ENCODE peak calls at places on chromosomes 1 and 21, in five cellular contexts. C, I, G, J and E are unnamed samples.

GRCh38 chr1:198676253-198676652 is 37.4 kb downstream of the PTPRC start:
- DNase-seq in C (no peak), I (no peak), G (no peak), J (no peak), E (no peak)

GRCh38 chr21:15692711-15693110 is 37.1 kb upstream of the USP25 start:
- DNase-seq in C (no peak), I (no peak), G (no peak), J (no peak), E (no peak)

GRCh38 chr1:28537457-28538199 is 15.3 kb upstream of the TRNAU1AP start:
- DNase-seq in C (no peak), I (no peak), G (no peak), J (no peak), E (no peak)

GRCh38 chr1:233025156-233025555 is 74.7 kb downstream of the NTPCR start:
- DNase-seq in C (no peak), I (no peak), G (no peak), J (no peak), E (no peak)

GRCh38 chr1:119787776-119788175 is 19.1 kb upstream of the HMGCS2 start:
- DNase-seq in C (no peak), I (no peak), G (no peak), J (no peak), E (no peak)

GRCh38 chr1:246110343-246111219 is 396.5 kb downstream of the SMYD3 start:
- DNase-seq in C (no peak), I (no peak), G (no peak), J (no peak), E (no peak)

GRCh38 chr1:233294991-233295774 is at the start of gene PCNX2:
- DNase-seq in C (peak), I (no peak), G (no peak), J (no peak), E (peak)

GRCh38 chr1:31880957-31881697 is 57.0 kb downstream of the PTP4A2 start:
- DNase-seq in C (no peak), I (no peak), G (no peak), J (no peak), E (no peak)

GRCh38 chr1:18766328-18766727 is 93.1 kb downstream of the TAS1R2 start:
- DNase-seq in C (no peak), I (no peak), G (no peak), J (no peak), E (no peak)

GRCh38 chr1:7004181-7004580 is 218.9 kb downstream of the CAMTA1 start:
- DNase-seq in C (no peak), I (no peak), G (no peak), J (no peak), E (no peak)
- TF ChIP-seq POLR2A in C (no peak), I (no peak), G (no peak), J (no peak), E (no peak)

DNA sequence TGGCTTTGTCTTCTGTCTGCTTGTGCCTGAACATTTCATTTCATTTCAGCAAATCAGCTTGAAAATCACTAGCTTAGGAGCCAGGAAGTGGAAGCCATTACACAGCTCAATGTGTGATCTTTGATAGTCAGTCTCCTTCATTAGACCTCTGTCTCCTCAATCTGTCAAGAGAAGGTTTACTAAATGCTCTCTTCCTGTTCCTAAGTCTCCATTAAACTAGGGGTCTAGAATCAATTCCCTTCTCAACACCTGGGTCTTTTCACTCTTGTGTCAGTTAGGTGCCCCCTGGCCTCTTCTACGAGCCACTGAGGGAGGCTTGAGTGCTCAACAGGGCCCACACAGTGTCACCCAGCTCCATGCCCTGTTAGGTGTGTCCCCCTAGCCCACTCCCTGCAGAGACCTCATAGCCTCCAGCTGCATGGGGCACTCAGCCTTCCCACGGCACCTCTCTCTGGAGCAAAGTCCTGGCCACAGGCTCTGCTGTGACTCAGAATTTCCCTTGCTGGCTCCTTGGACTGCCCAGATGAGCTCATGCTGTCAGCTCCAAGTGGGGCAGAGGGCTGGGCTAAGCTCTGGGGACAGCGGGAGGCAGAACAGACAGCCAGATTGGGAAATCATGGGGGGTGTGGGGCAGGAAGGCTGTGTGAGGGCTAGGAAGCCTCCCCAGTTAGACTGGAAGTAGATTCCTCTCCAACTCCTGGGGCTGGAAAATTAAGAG is 115.7 kb upstream of the IPO9 start:
- DNase-seq in C (peak), I (peak), G (peak), J (peak), E (peak)
- TF ChIP-seq POLR2A in C (no peak), I (peak), G (no peak), J (peak), E (peak)

GRCh38 chr1:54402896-54403295 is 3.3 kb downstream of the SSBP3 start:
- DNase-seq in C (no peak), I (no peak), G (no peak), J (no peak), E (no peak)

GRCh38 chr1:54403377-54403776 is 2.8 kb downstream of the SSBP3 start:
- DNase-seq in C (no peak), I (no peak), G (no peak), J (no peak), E (no peak)

GRCh38 chr1:54403808-54404261 is 2.4 kb downstream of the SSBP3 start:
- DNase-seq in C (no peak), I (no peak), G (no peak), J (no peak), E (peak)

GRCh38 chr1:54404939-54405880 is 984 bp downstream of the SSBP3 start:
- DNase-seq in C (no peak), I (no peak), G (no peak), J (no peak), E (peak)

GRCh38 chr1:54404263-54404662 is 1.9 kb downstream of the SSBP3 start:
- DNase-seq in C (no peak), I (no peak), G (no peak), J (no peak), E (no peak)
- TF ChIP-seq POLR2A in C (no peak), I (no peak), G (no peak), J (no peak), E (no peak)

GRCh38 chr1:150558761-150559626 is 9.8 kb downstream of the ADAMTSL4 start:
- DNase-seq in C (no peak), I (peak), G (no peak), J (peak), E (no peak)
- TF ChIP-seq POLR2A in C (no peak), I (no peak), G (no peak), J (no peak), E (no peak)